ENCODE peak calls at places on chromosomes 13 and 19, in nine cellular contexts. One of them, this sample, is unnamed.

GRCh38 chr19:40335101-40335500 is 13.1 kb downstream of the C19orf47 start:
- DNase-seq in neural progenitor cell: no peak
- DNase-seq in GM23338: no peak
- DNase-seq in fibroblast of lung: no peak
- DNase-seq in MM.1S: no peak
- DNase-seq in H1: no peak
- DNase-seq in H9: no peak
- DNase-seq in astrocyte: no peak
- DNase-seq in mesenchymal stem cell: no peak
- DNase-seq in this sample: peak; percentile 63

GRCh38 chr13:69970521-69970920 is 137.1 kb upstream of the ATXN8OS start:
- DNase-seq in neural progenitor cell: no peak
- DNase-seq in GM23338: peak; percentile 37
- DNase-seq in fibroblast of lung: peak; percentile 29
- DNase-seq in MM.1S: no peak
- DNase-seq in H1: peak; percentile 1
- DNase-seq in H9: peak; percentile 26
- DNase-seq in astrocyte: peak; percentile 5
- DNase-seq in mesenchymal stem cell: peak; percentile 85
- DNase-seq in this sample: peak; percentile 82

GRCh38 chr13:100633461-100633860 is 41.1 kb downstream of the TMTC4 start:
- DNase-seq in neural progenitor cell: no peak
- DNase-seq in GM23338: no peak
- DNase-seq in fibroblast of lung: peak; percentile 99
- DNase-seq in MM.1S: no peak
- DNase-seq in H1: no peak
- DNase-seq in H9: no peak
- DNase-seq in astrocyte: peak; percentile 99
- DNase-seq in mesenchymal stem cell: peak; percentile 32
- DNase-seq in this sample: no peak

GRCh38 chr19:38229585-38230073 is 5.6 kb upstream of the DPF1 start:
- DNase-seq in neural progenitor cell: peak; percentile 93
- DNase-seq in GM23338: peak; percentile 79
- DNase-seq in fibroblast of lung: peak; percentile 86
- DNase-seq in MM.1S: peak; percentile 76
- DNase-seq in H1: no peak
- DNase-seq in H9: peak; percentile 79
- DNase-seq in astrocyte: peak; percentile 68
- DNase-seq in mesenchymal stem cell: peak; percentile 83
- DNase-seq in this sample: peak; percentile 77

GRCh38 chr13:110347535-110348308 is 40.6 kb downstream of the COL4A2 start:
- DNase-seq in neural progenitor cell: no peak
- DNase-seq in GM23338: no peak
- DNase-seq in fibroblast of lung: peak; percentile 96
- DNase-seq in MM.1S: no peak
- DNase-seq in H1: no peak
- DNase-seq in H9: no peak
- DNase-seq in astrocyte: peak; percentile 94
- DNase-seq in mesenchymal stem cell: peak; percentile 93
- DNase-seq in this sample: no peak

GRCh38 chr13:46571189-46571901 is 18.4 kb downstream of the LRCH1 start:
- DNase-seq in neural progenitor cell: no peak
- DNase-seq in GM23338: no peak
- DNase-seq in fibroblast of lung: peak; percentile 83
- DNase-seq in MM.1S: no peak
- DNase-seq in H1: no peak
- DNase-seq in H9: no peak
- DNase-seq in astrocyte: peak; percentile 80
- DNase-seq in mesenchymal stem cell: peak; percentile 71
- DNase-seq in this sample: no peak

GRCh38 chr19:57363734-57364181 is 407 bp downstream of the TRAPPC2B start:
- DNase-seq in neural progenitor cell: no peak
- DNase-seq in GM23338: peak; percentile 15
- DNase-seq in fibroblast of lung: peak; percentile 12
- DNase-seq in MM.1S: no peak
- DNase-seq in H1: no peak
- DNase-seq in H9: no peak
- DNase-seq in astrocyte: peak; percentile 3
- DNase-seq in mesenchymal stem cell: peak; percentile 53
- DNase-seq in this sample: no peak

GRCh38 chr19:23263870-23264590 is 13.8 kb upstream of the ZNF724 start:
- DNase-seq in neural progenitor cell: no peak
- DNase-seq in GM23338: no peak
- DNase-seq in fibroblast of lung: no peak
- DNase-seq in MM.1S: no peak
- DNase-seq in H1: no peak
- DNase-seq in H9: no peak
- DNase-seq in astrocyte: no peak
- DNase-seq in mesenchymal stem cell: no peak
- DNase-seq in this sample: no peak

GRCh38 chr19:3949294-3949693 is 16.4 kb downstream of the NMRK2 start:
- DNase-seq in neural progenitor cell: no peak
- DNase-seq in GM23338: no peak
- DNase-seq in fibroblast of lung: no peak
- DNase-seq in MM.1S: no peak
- DNase-seq in H1: no peak
- DNase-seq in H9: no peak
- DNase-seq in astrocyte: no peak
- DNase-seq in mesenchymal stem cell: no peak
- DNase-seq in this sample: no peak

GRCh38 chr13:51577690-51578089 is 6.6 kb upstream of the WDFY2 start:
- DNase-seq in neural progenitor cell: no peak
- DNase-seq in GM23338: no peak
- DNase-seq in fibroblast of lung: no peak
- DNase-seq in MM.1S: no peak
- DNase-seq in H1: no peak
- DNase-seq in H9: no peak
- DNase-seq in astrocyte: no peak
- DNase-seq in mesenchymal stem cell: no peak
- DNase-seq in this sample: no peak

GRCh38 chr19:33675501-33676124 is 53.9 kb downstream of the CHST8 start:
- DNase-seq in neural progenitor cell: peak; percentile 38
- DNase-seq in GM23338: no peak
- DNase-seq in fibroblast of lung: no peak
- DNase-seq in MM.1S: no peak
- DNase-seq in H1: no peak
- DNase-seq in H9: no peak
- DNase-seq in astrocyte: no peak
- DNase-seq in mesenchymal stem cell: no peak
- DNase-seq in this sample: no peak

GRCh38 chr13:21074601-21075302 is 13.4 kb upstream of the LATS2 start:
- DNase-seq in neural progenitor cell: no peak
- DNase-seq in GM23338: no peak
- DNase-seq in fibroblast of lung: no peak
- DNase-seq in MM.1S: no peak
- DNase-seq in H1: no peak
- DNase-seq in H9: no peak
- DNase-seq in astrocyte: no peak
- DNase-seq in mesenchymal stem cell: peak; percentile 30
- DNase-seq in this sample: peak; percentile 51

GRCh38 chr19:51441410-51442390 is 16.6 kb downstream of the SIGLEC8 start:
- DNase-seq in neural progenitor cell: no peak
- DNase-seq in GM23338: no peak
- DNase-seq in fibroblast of lung: no peak
- DNase-seq in MM.1S: no peak
- DNase-seq in H1: no peak
- DNase-seq in H9: no peak
- DNase-seq in astrocyte: no peak
- DNase-seq in mesenchymal stem cell: no peak
- DNase-seq in this sample: no peak
- H2AFZ ChIP-seq in neural progenitor cell: no peak overlapping the region
- H2AFZ ChIP-seq in GM23338: peak overlapping the region; percentile 76
- H2AFZ ChIP-seq in fibroblast of lung: no peak overlapping the region
- H2AFZ ChIP-seq in MM.1S: no peak overlapping the region
- H2AFZ ChIP-seq in H1: peak overlapping the region; percentile 26
- H2AFZ ChIP-seq in H9: no peak overlapping the region
- H2AFZ ChIP-seq in astrocyte: no peak overlapping the region
- H2AFZ ChIP-seq in mesenchymal stem cell: no peak overlapping the region
- H2AFZ ChIP-seq in this sample: no peak overlapping the region

GRCh38 chr19:2512523-2513431 is 36.9 kb downstream of the GADD45B start:
- DNase-seq in neural progenitor cell: no peak
- DNase-seq in GM23338: peak; percentile 51
- DNase-seq in fibroblast of lung: no peak
- DNase-seq in MM.1S: no peak
- DNase-seq in H1: no peak
- DNase-seq in H9: no peak
- DNase-seq in astrocyte: no peak
- DNase-seq in mesenchymal stem cell: no peak
- DNase-seq in this sample: no peak
- H2AFZ ChIP-seq in neural progenitor cell: no peak overlapping the region
- H2AFZ ChIP-seq in GM23338: no peak overlapping the region
- H2AFZ ChIP-seq in fibroblast of lung: no peak overlapping the region
- H2AFZ ChIP-seq in MM.1S: no peak overlapping the region
- H2AFZ ChIP-seq in H1: no peak overlapping the region
- H2AFZ ChIP-seq in H9: no peak overlapping the region
- H2AFZ ChIP-seq in astrocyte: no peak overlapping the region
- H2AFZ ChIP-seq in mesenchymal stem cell: no peak overlapping the region
- H2AFZ ChIP-seq in this sample: no peak overlapping the region

GRCh38 chr13:42984691-42985090 is 7.3 kb downstream of the EPSTI1 start:
- DNase-seq in neural progenitor cell: no peak
- DNase-seq in GM23338: no peak
- DNase-seq in fibroblast of lung: no peak
- DNase-seq in MM.1S: no peak
- DNase-seq in H1: no peak
- DNase-seq in H9: no peak
- DNase-seq in astrocyte: no peak
- DNase-seq in mesenchymal stem cell: no peak
- DNase-seq in this sample: no peak

GRCh38 chr13:42985312-42986175 is 6.5 kb downstream of the EPSTI1 start:
- DNase-seq in neural progenitor cell: no peak
- DNase-seq in GM23338: no peak
- DNase-seq in fibroblast of lung: no peak
- DNase-seq in MM.1S: no peak
- DNase-seq in H1: no peak
- DNase-seq in H9: peak; percentile 32
- DNase-seq in astrocyte: no peak
- DNase-seq in mesenchymal stem cell: no peak
- DNase-seq in this sample: no peak

GRCh38 chr13:42981853-42982252 is 10.2 kb downstream of the EPSTI1 start:
- DNase-seq in neural progenitor cell: no peak
- DNase-seq in GM23338: peak; percentile 35
- DNase-seq in fibroblast of lung: no peak
- DNase-seq in MM.1S: no peak
- DNase-seq in H1: no peak
- DNase-seq in H9: no peak
- DNase-seq in astrocyte: no peak
- DNase-seq in mesenchymal stem cell: no peak
- DNase-seq in this sample: no peak

GRCh38 chr13:42990147-42990990 is 1.7 kb downstream of the EPSTI1 start:
- DNase-seq in neural progenitor cell: no peak
- DNase-seq in GM23338: no peak
- DNase-seq in fibroblast of lung: no peak
- DNase-seq in MM.1S: peak; percentile 13
- DNase-seq in H1: no peak
- DNase-seq in H9: no peak
- DNase-seq in astrocyte: no peak
- DNase-seq in mesenchymal stem cell: peak; percentile 76
- DNase-seq in this sample: no peak

GRCh38 chr13:42986176-42986574 is 5.9 kb downstream of the EPSTI1 start:
- DNase-seq in neural progenitor cell: no peak
- DNase-seq in GM23338: no peak
- DNase-seq in fibroblast of lung: no peak
- DNase-seq in MM.1S: no peak
- DNase-seq in H1: no peak
- DNase-seq in H9: no peak
- DNase-seq in astrocyte: no peak
- DNase-seq in mesenchymal stem cell: no peak
- DNase-seq in this sample: no peak
- H2AFZ ChIP-seq in neural progenitor cell: peak overlapping the region; percentile 58
- H2AFZ ChIP-seq in GM23338: peak overlapping the region; percentile 15
- H2AFZ ChIP-seq in fibroblast of lung: no peak overlapping the region
- H2AFZ ChIP-seq in MM.1S: no peak overlapping the region
- H2AFZ ChIP-seq in H1: no peak overlapping the region
- H2AFZ ChIP-seq in H9: no peak overlapping the region
- H2AFZ ChIP-seq in astrocyte: no peak overlapping the region
- H2AFZ ChIP-seq in mesenchymal stem cell: no peak overlapping the region
- H2AFZ ChIP-seq in this sample: no peak overlapping the region

GRCh38 chr13:26965976-26966375 is 205.4 kb upstream of the GPR12 start:
- DNase-seq in neural progenitor cell: no peak
- DNase-seq in GM23338: no peak
- DNase-seq in fibroblast of lung: peak; percentile 84
- DNase-seq in MM.1S: no peak
- DNase-seq in H1: no peak
- DNase-seq in H9: no peak
- DNase-seq in astrocyte: peak; percentile 78
- DNase-seq in mesenchymal stem cell: no peak
- DNase-seq in this sample: no peak
- H2AFZ ChIP-seq in neural progenitor cell: no peak overlapping the region
- H2AFZ ChIP-seq in GM23338: peak overlapping the region; percentile 28
- H2AFZ ChIP-seq in fibroblast of lung: no peak overlapping the region
- H2AFZ ChIP-seq in MM.1S: no peak overlapping the region
- H2AFZ ChIP-seq in H1: no peak overlapping the region
- H2AFZ ChIP-seq in H9: no peak overlapping the region
- H2AFZ ChIP-seq in astrocyte: no peak overlapping the region
- H2AFZ ChIP-seq in mesenchymal stem cell: no peak overlapping the region
- H2AFZ ChIP-seq in this sample: no peak overlapping the region

This sample was measured in endothelial cell of umbilical vein.